ENCODE peak calls at places on chromosomes 1 and 21, in six cellular contexts. P is uterus; T is CD8-positive, alpha-beta T cell; H is heart left ventricle; I is CD4-positive, alpha-beta memory T cell; M is GM23248. O is an unnamed sample.
A peak's percentile ranks its signal among the peaks of the same experiment; 100 is the strongest.

GRCh38 chr1:160768295-160768657 is 27.7 kb upstream of the LY9 start:
- DNase-seq in I (peak; percentile 84), P (no peak), H (no peak), M (peak; percentile 23), T (peak; percentile 80), O (peak; percentile 75)

GRCh38 chr1:77170687-77171086 is 48.5 kb downstream of the PIGK start:
- DNase-seq in M (peak; percentile 67), I (no peak), T (no peak), H (no peak), P (no peak), O (no peak)

GRCh38 chr21:43371786-43372185 is 55.1 kb downstream of the SIK1 start:
- DNase-seq in H (no peak), M (no peak), T (no peak), I (no peak), P (no peak), O (no peak)

GRCh38 chr1:87834941-87835340 is 506.3 kb downstream of the LMO4 start:
- DNase-seq in T (no peak), M (no peak), I (no peak), H (no peak), P (no peak), O (no peak)

GRCh38 chr21:33157303-33157702 is 72.4 kb upstream of the IFNAR2 start:
- DNase-seq in I (no peak), M (peak; percentile 23), P (no peak), H (no peak), T (no peak), O (no peak)

GRCh38 chr1:23779826-23780371 is 1.7 kb downstream of the PITHD1 start:
- DNase-seq in M (peak; percentile 88), P (no peak), H (no peak), T (no peak), I (no peak), O (no peak)

GRCh38 chr1:231208980-231209379 is 32.0 kb upstream of the GNPAT start:
- DNase-seq in T (no peak), I (no peak), M (no peak), H (no peak), P (no peak), O (no peak)

GRCh38 chr21:19198801-19199200 is 795.2 kb upstream of the TMPRSS15 start:
- DNase-seq in I (no peak), M (no peak), T (no peak), P (no peak), H (no peak), O (no peak)

GRCh38 chr1:111733183-111733995 is 5.8 kb downstream of the INKA2 start:
- DNase-seq in I (no peak), M (peak; percentile 84), H (peak; percentile 86), T (no peak), P (no peak), O (no peak)

GRCh38 chr1:229749992-229750391 is 123.9 kb downstream of the URB2 start:
- DNase-seq in M (no peak), I (no peak), H (no peak), T (no peak), P (no peak), O (no peak)

GRCh38 chr1:243628476-243628907 is 221.6 kb downstream of the AKT3 start:
- DNase-seq in P (no peak), I (no peak), T (no peak), M (peak; percentile 3), H (no peak), O (no peak)

GRCh38 chr1:55723001-55723400 is 507.8 kb upstream of the USP24 start:
- DNase-seq in T (no peak), H (no peak), M (no peak), P (no peak), I (no peak), O (no peak)

GRCh38 chr1:204565617-204566582 is 49.7 kb downstream of the MDM4 start:
- DNase-seq in T (peak; percentile 25), M (peak; percentile 86), P (peak; percentile 51), H (no peak), I (peak; percentile 68), O (peak; percentile 36)

GRCh38 chr1:145871994-145872411 is 13.1 kb upstream of the PIAS3 start:
- DNase-seq in T (no peak), M (peak; percentile 75), H (peak; percentile 34), I (peak; percentile 31), P (peak; percentile 50), O (peak; percentile 42)

GRCh38 chr1:56397811-56398231 is 181.5 kb downstream of the PLPP3 start:
- DNase-seq in M (peak; percentile 69), T (no peak), P (no peak), H (no peak), I (no peak), O (no peak)

GRCh38 chr1:164366014-164366413 is 193.0 kb upstream of the PBX1 start:
- DNase-seq in P (no peak), M (no peak), T (no peak), I (no peak), H (no peak), O (no peak)

GRCh38 chr21:38914531-38915385 is 109.0 kb downstream of the ETS2 start:
- DNase-seq in T (no peak), M (peak; percentile 44), P (no peak), H (no peak), I (no peak), O (no peak)

GRCh38 chr1:115650961-115651360 is 9.2 kb downstream of the VANGL1 start:
- DNase-seq in P (no peak), H (no peak), M (no peak), T (no peak), I (no peak), O (no peak)

GRCh38 chr21:25790122-25790951 is 55.6 kb downstream of the GABPA start:
- DNase-seq in T (no peak), P (no peak), M (peak; percentile 49), I (no peak), H (no peak), O (no peak)

GRCh38 chr1:1784933-1785332 is 6.7 kb upstream of the NADK start:
- DNase-seq in P (no peak), H (no peak), I (no peak), T (no peak), M (no peak), O (no peak)

GRCh38 chr1:1788136-1788535 is 9.9 kb upstream of the NADK start:
- DNase-seq in T (no peak), P (no peak), H (no peak), M (no peak), I (no peak), O (no peak)

GRCh38 chr1:1785666-1786065 is 7.4 kb upstream of the NADK start:
- DNase-seq in T (no peak), M (no peak), H (no peak), I (no peak), P (no peak), O (no peak)

GRCh38 chr1:1787206-1787605 is 8.9 kb upstream of the NADK start:
- DNase-seq in H (no peak), I (no peak), P (no peak), M (no peak), T (no peak), O (no peak)

GRCh38 chr1:1788646-1789431 is 10.6 kb upstream of the NADK start:
- DNase-seq in H (no peak), T (no peak), I (no peak), P (no peak), M (peak; percentile 48), O (no peak)
- H3K4me1 ChIP-seq in H (peaks cover 9% of the 10 kb centered on the region), T (no peaks in the 10 kb centered on the region), I (no peaks in the 10 kb centered on the region), P (no peaks in the 10 kb centered on the region), M (no peaks in the 10 kb centered on the region), O (no peaks in the 10 kb centered on the region)

GRCh38 chr21:9738527-9738926 is 782.9 kb upstream of the TPTE start:
- DNase-seq in H (no peak), M (no peak), T (no peak), I (no peak), P (no peak), O (no peak)
- H3K9me3 ChIP-seq in H (no peaks in the 10 kb centered on the region), M (peaks cover 2% of the 10 kb centered on the region), T (peaks cover 9% of the 10 kb centered on the region), I (no peaks in the 10 kb centered on the region), P (no peaks in the 10 kb centered on the region), O (no peaks in the 10 kb centered on the region)

GRCh38 chr1:39692152-39693064 is 1.2 kb upstream of the HPCAL4 start:
- DNase-seq in T (no peak), H (no peak), M (peak; percentile 26), P (no peak), I (no peak), O (peak; percentile 13)
- H3K27me3 ChIP-seq in T (no peaks in the 10 kb centered on the region), H (peaks cover 8% of the 10 kb centered on the region), M (peaks cover 87% of the 10 kb centered on the region), P (peaks cover 13% of the 10 kb centered on the region), I (no peaks in the 10 kb centered on the region), O (peaks cover 17% of the 10 kb centered on the region)

GRCh38 chr1:212700892-212701819 is 1.5 kb upstream of the BATF3 start:
- DNase-seq in I (peak; percentile 12), H (peak; percentile 55), P (peak; percentile 58), M (peak; percentile 75), T (no peak), O (peak; percentile 5)

GRCh38 chr1:212699839-212700596 is at the start of gene BATF3:
- DNase-seq in M (peak; percentile 69), T (no peak), P (peak; percentile 51), I (peak; percentile 47), H (peak; percentile 73), O (peak; percentile 46)

GRCh38 chr1:212699104-212699838 is 369 bp downstream of the BATF3 start:
- DNase-seq in H (peak; percentile 44), M (peak; percentile 81), I (peak; percentile 35), P (peak; percentile 39), T (no peak), O (peak; percentile 27)

GRCh38 chr1:212701910-212702309 is 2.3 kb upstream of the BATF3 start:
- DNase-seq in H (no peak), I (no peak), M (no peak), P (no peak), T (no peak), O (no peak)

GRCh38 chr1:212700597-212700891 is 904 bp upstream of the BATF3 start:
- DNase-seq in P (no peak), H (no peak), T (no peak), M (peak; percentile 24), I (no peak), O (no peak)
- H3K4me1 ChIP-seq in P (peaks cover 7% of the 10 kb centered on the region), H (peaks cover 18% of the 10 kb centered on the region), T (peaks cover 13% of the 10 kb centered on the region), M (no peaks in the 10 kb centered on the region), I (peaks cover 42% of the 10 kb centered on the region), O (peaks cover 17% of the 10 kb centered on the region)

GRCh38 chr1:13899856-13900255 is 199.9 kb downstream of the PRDM2 start:
- DNase-seq in P (no peak), M (peak; percentile 89), H (no peak), I (no peak), T (no peak), O (no peak)

GRCh38 chr1:13898406-13898805 is 198.4 kb downstream of the PRDM2 start:
- DNase-seq in P (no peak), T (no peak), H (no peak), I (no peak), M (no peak), O (no peak)

GRCh38 chr1:13901041-13901440 is 201.1 kb downstream of the PRDM2 start:
- DNase-seq in H (no peak), T (no peak), I (no peak), P (no peak), M (no peak), O (no peak)

GRCh38 chr1:13901597-13901996 is 201.6 kb downstream of the PRDM2 start:
- DNase-seq in M (no peak), P (no peak), I (no peak), H (no peak), T (no peak), O (no peak)

DNA sequence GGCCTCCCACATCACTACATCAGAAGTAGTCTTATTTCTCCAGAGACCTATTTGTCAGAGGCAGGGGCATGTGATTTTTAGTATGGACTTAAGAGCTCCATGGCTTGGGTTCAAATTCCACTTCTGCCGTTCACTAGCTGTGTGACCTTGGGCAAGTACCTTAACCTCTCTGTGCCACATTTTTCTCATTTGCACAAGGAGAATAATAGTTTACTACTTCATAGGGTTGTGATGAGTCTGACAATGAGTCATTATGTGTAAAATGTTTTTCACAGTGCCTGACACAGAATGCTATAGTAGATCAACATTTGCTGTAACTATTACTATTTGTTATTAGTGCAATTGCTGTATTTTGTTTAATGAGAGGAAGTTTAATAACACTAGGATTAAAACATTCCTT is 200.6 kb downstream of the PRDM2 start:
- DNase-seq in I (no peak), H (no peak), M (peak; percentile 58), P (no peak), T (no peak), O (no peak)
- H3K9me3 ChIP-seq in I (no peaks in the 10 kb centered on the region), H (no peaks in the 10 kb centered on the region), M (no peaks in the 10 kb centered on the region), P (no peaks in the 10 kb centered on the region), T (no peaks in the 10 kb centered on the region), O (no peaks in the 10 kb centered on the region)